ENCODE peak calls at places on chromosomes 1 and 21, in six cellular contexts. C is NCI-H748 treated with DMSO at 0.1 percent for 48 hours; D is cardiac muscle cell; I is stimulated activated CD4-positive, alpha-beta T cell treated with anti-CD3 and anti-CD28 coated beads, Interleukin-15, amount 100 ng/mL, for 24 hours; S is A172; G is neuronal stem cell. A is an unnamed sample.

GRCh38 chr21:38455403-38455802 is 42.9 kb downstream of the ERG start:
- DNase-seq in C (no peak), D (no peak), I (no peak), S (peak; percentile 39), G (no peak), A (no peak)

GRCh38 chr1:13702425-13703127 is 2.6 kb downstream of the PRDM2 start:
- DNase-seq in C (no peak), D (no peak), I (peak; percentile 55), S (no peak), G (no peak), A (no peak)

GRCh38 chr1:110310300-110310699 is 28.9 kb upstream of the RBM15 start:
- DNase-seq in C (no peak), D (no peak), I (no peak), S (no peak), G (no peak), A (no peak)

GRCh38 chr1:151243683-151244216 is 10.8 kb upstream of the PSMD4 start:
- DNase-seq in C (no peak), D (no peak), I (no peak), S (no peak), G (no peak), A (no peak)

GRCh38 chr1:72282271-72282656 is at the start of gene NEGR1:
- DNase-seq in C (peak; percentile 40), D (peak; percentile 61), I (peak; percentile 11), S (peak; percentile 1), G (peak; percentile 55), A (no peak)

GRCh38 chr1:211501671-211502413 is 9.9 kb upstream of the RD3 start:
- DNase-seq in C (no peak), D (no peak), I (no peak), S (no peak), G (no peak), A (no peak)

GRCh38 chr1:33872275-33872674 is 8.4 kb downstream of the HMGB4 start:
- DNase-seq in C (no peak), D (no peak), I (no peak), S (no peak), G (peak; percentile 11), A (no peak)

GRCh38 chr1:112465122-112465521 is 43.6 kb upstream of the WNT2B start:
- DNase-seq in C (no peak), D (no peak), I (no peak), S (peak; percentile 13), G (no peak), A (no peak)

GRCh38 chr1:192700834-192701271 is 64.9 kb downstream of the RGS13 start:
- DNase-seq in C (no peak), D (peak; percentile 18), I (no peak), S (peak; percentile 54), G (no peak), A (peak; percentile 11)

GRCh38 chr21:44972821-44973220 is 33.0 kb downstream of the SLX9 start:
- DNase-seq in C (no peak), D (no peak), I (no peak), S (peak; percentile 90), G (no peak), A (no peak)

GRCh38 chr1:234899041-234899787 is 229.4 kb downstream of the TOMM20 start:
- DNase-seq in C (peak; percentile 52), D (no peak), I (no peak), S (peak; percentile 73), G (no peak), A (no peak)

GRCh38 chr1:44907909-44908308 is 64.9 kb upstream of the PTCH2 start:
- DNase-seq in C (no peak), D (no peak), I (no peak), S (no peak), G (no peak), A (no peak)

GRCh38 chr1:114330451-114330983 is 176.8 kb upstream of the SYT6 start:
- DNase-seq in C (no peak), D (no peak), I (no peak), S (no peak), G (no peak), A (no peak)

GRCh38 chr1:65946960-65947359 is 154.3 kb downstream of the PDE4B start:
- DNase-seq in C (no peak), D (no peak), I (no peak), S (no peak), G (no peak), A (no peak)

GRCh38 chr1:185821612-185822385 is 87.6 kb downstream of the HMCN1 start:
- DNase-seq in C (no peak), D (no peak), I (no peak), S (peak; percentile 14), G (no peak), A (no peak)

GRCh38 chr1:219713981-219714381 is 101.1 kb upstream of the ZC3H11B start:
- DNase-seq in C (no peak), D (no peak), I (no peak), S (no peak), G (no peak), A (no peak)

GRCh38 chr1:213138892-213139291 is 87.9 kb downstream of the RPS6KC1 start:
- DNase-seq in C (no peak), D (no peak), I (no peak), S (no peak), G (no peak), A (no peak)

GRCh38 chr1:201561195-201561564 is 22.3 kb downstream of the NAV1 start:
- DNase-seq in C (no peak), D (no peak), I (no peak), S (peak; percentile 41), G (no peak), A (no peak)

GRCh38 chr1:8283058-8283884 is 34.6 kb upstream of the SLC45A1 start:
- DNase-seq in C (no peak), D (no peak), I (peak; percentile 45), S (no peak), G (no peak), A (peak; percentile 65)

GRCh38 chr21:38756746-38757145 is 49.0 kb upstream of the ETS2 start:
- DNase-seq in C (no peak), D (peak; percentile 58), I (no peak), S (peak; percentile 94), G (no peak), A (no peak)

GRCh38 chr21:45834821-45835293 is 146.7 kb upstream of the COL6A1 start:
- DNase-seq in C (no peak), D (no peak), I (no peak), S (no peak), G (no peak), A (no peak)

GRCh38 chr1:152926091-152926490 is 17.7 kb downstream of the IVL start:
- DNase-seq in C (no peak), D (no peak), I (no peak), S (peak; percentile 33), G (no peak), A (peak; percentile 1)

GRCh38 chr21:45799765-45800338 is 156.3 kb downstream of the PCBP3 start:
- DNase-seq in C (no peak), D (no peak), I (no peak), S (no peak), G (no peak), A (no peak)

GRCh38 chr1:30816211-30817082 is 58.9 kb upstream of the LAPTM5 start:
- DNase-seq in C (peak; percentile 9), D (peak; percentile 74), I (no peak), S (peak; percentile 91), G (peak; percentile 95), A (no peak)